ENCODE peak calls at places on chromosome 1, in four cellular contexts. One of them, this sample, is unnamed.

GRCh38 chr1:85495556-85495955 is 30.6 kb upstream of the DDAH1 start:
- DNase-seq in B cell: no peak
- DNase-seq in A549: peak
- DNase-seq in HFF-Myc: no peak
- DNase-seq in this sample: no peak

GRCh38 chr1:182366596-182366995 is 25.0 kb downstream of the GLUL start:
- DNase-seq in B cell: no peak
- DNase-seq in A549: no peak
- DNase-seq in HFF-Myc: no peak
- DNase-seq in this sample: no peak

GRCh38 chr1:17485280-17485679 is 45.8 kb upstream of the RCC2 start:
- DNase-seq in A549: peak
- DNase-seq in B cell: no peak
- DNase-seq in HFF-Myc: no peak
- DNase-seq in this sample: no peak

GRCh38 chr1:23524716-23525401 is 6.2 kb downstream of the E2F2 start:
- DNase-seq in HFF-Myc: no peak
- DNase-seq in B cell: peak
- DNase-seq in A549: no peak
- DNase-seq in this sample: no peak

GRCh38 chr1:162062542-162063015 is 6.9 kb upstream of the NOS1AP start:
- DNase-seq in A549: no peak
- DNase-seq in HFF-Myc: peak
- DNase-seq in B cell: no peak
- DNase-seq in this sample: no peak

GRCh38 chr1:43545686-43546387 is 15.2 kb downstream of the PTPRF start:
- DNase-seq in A549: peak
- DNase-seq in B cell: no peak
- DNase-seq in HFF-Myc: no peak
- DNase-seq in this sample: no peak

GRCh38 chr1:3019516-3020051 is 1.7 kb upstream of the ACTRT2 start:
- DNase-seq in B cell: no peak
- DNase-seq in HFF-Myc: no peak
- DNase-seq in A549: no peak
- DNase-seq in this sample: no peak

GRCh38 chr1:64701886-64702285 is 43.0 kb upstream of the RAVER2 start:
- DNase-seq in HFF-Myc: no peak
- DNase-seq in B cell: no peak
- DNase-seq in A549: no peak
- DNase-seq in this sample: no peak

GRCh38 chr1:86247553-86248279 is 91.1 kb upstream of the COL24A1 start:
- DNase-seq in B cell: no peak
- DNase-seq in A549: no peak
- DNase-seq in HFF-Myc: peak
- DNase-seq in this sample: no peak

GRCh38 chr1:190949932-190950331 is 472.3 kb upstream of the BRINP3 start:
- DNase-seq in HFF-Myc: no peak
- DNase-seq in B cell: no peak
- DNase-seq in A549: no peak
- DNase-seq in this sample: no peak

GRCh38 chr1:65198095-65198494 is 50.1 kb downstream of the AK4 start:
- DNase-seq in B cell: no peak
- DNase-seq in A549: no peak
- DNase-seq in HFF-Myc: no peak
- DNase-seq in this sample: no peak

GRCh38 chr1:48127735-48128685 is 94.5 kb upstream of the SLC5A9 start:
- DNase-seq in A549: no peak
- DNase-seq in HFF-Myc: no peak
- DNase-seq in B cell: no peak
- DNase-seq in this sample: no peak

GRCh38 chr1:226223786-226224244 is 351 bp downstream of the MIXL1 start:
- DNase-seq in A549: peak
- DNase-seq in HFF-Myc: no peak
- DNase-seq in B cell: peak
- DNase-seq in this sample: peak

GRCh38 chr1:58823481-58824010 is 39.7 kb upstream of the JUN start:
- DNase-seq in HFF-Myc: peak
- DNase-seq in B cell: no peak
- DNase-seq in A549: peak
- DNase-seq in this sample: no peak

GRCh38 chr1:230262867-230263572 is 163.1 kb downstream of the PGBD5 start:
- DNase-seq in A549: no peak
- DNase-seq in B cell: no peak
- DNase-seq in HFF-Myc: no peak
- DNase-seq in this sample: no peak

GRCh38 chr1:89523597-89524368 is 846 bp upstream of the LRRC8B start:
- DNase-seq in HFF-Myc: no peak
- DNase-seq in A549: peak
- DNase-seq in B cell: peak
- DNase-seq in this sample: peak

GRCh38 chr1:114037503-114037890 is 58.2 kb downstream of the OLFML3 start:
- DNase-seq in A549: no peak
- DNase-seq in HFF-Myc: no peak
- DNase-seq in B cell: no peak
- DNase-seq in this sample: no peak

GRCh38 chr1:234907585-234908457 is 220.8 kb downstream of the TOMM20 start:
- DNase-seq in A549: no peak
- DNase-seq in HFF-Myc: peak
- DNase-seq in B cell: no peak
- DNase-seq in this sample: no peak

GRCh38 chr1:225889743-225890142 is 797 bp upstream of the LEFTY1 start:
- DNase-seq in A549: no peak
- DNase-seq in HFF-Myc: no peak
- DNase-seq in B cell: no peak
- DNase-seq in this sample: no peak

GRCh38 chr1:51567653-51568052 is 48.6 kb upstream of the EPS15 start:
- DNase-seq in B cell: no peak
- DNase-seq in HFF-Myc: no peak
- DNase-seq in A549: no peak
- DNase-seq in this sample: no peak

GRCh38 chr1:29698033-29698432 is 461.7 kb downstream of the PTPRU start:
- DNase-seq in B cell: no peak
- DNase-seq in HFF-Myc: peak
- DNase-seq in A549: peak
- DNase-seq in this sample: no peak

GRCh38 chr1:192925609-192926008 is 116.8 kb downstream of the RGS2 start:
- DNase-seq in HFF-Myc: no peak
- DNase-seq in B cell: no peak
- DNase-seq in A549: no peak
- DNase-seq in this sample: no peak

GRCh38 chr1:64282353-64282752 is 78.9 kb downstream of the UBE2U start:
- DNase-seq in HFF-Myc: peak
- DNase-seq in B cell: no peak
- DNase-seq in A549: no peak
- DNase-seq in this sample: no peak

GRCh38 chr1:153277852-153278251 is 18.4 kb downstream of the LORICRIN start:
- DNase-seq in HFF-Myc: no peak
- DNase-seq in B cell: peak
- DNase-seq in A549: peak
- DNase-seq in this sample: peak

GRCh38 chr1:17765444-17766411 is 10.6 kb downstream of the ACTL8 start:
- DNase-seq in HFF-Myc: peak
- DNase-seq in A549: peak
- DNase-seq in B cell: no peak
- DNase-seq in this sample: no peak

GRCh38 chr1:247077234-247077633 is 1.4 kb downstream of the ZNF670 start:
- DNase-seq in B cell: no peak
- DNase-seq in A549: no peak
- DNase-seq in HFF-Myc: no peak
- DNase-seq in this sample: no peak

GRCh38 chr1:235073968-235074334 is 54.7 kb downstream of the TOMM20 start:
- DNase-seq in A549: no peak
- DNase-seq in HFF-Myc: no peak
- DNase-seq in B cell: no peak
- DNase-seq in this sample: no peak

GRCh38 chr1:19463204-19463803 is 22.0 kb downstream of the CAPZB start:
- DNase-seq in HFF-Myc: no peak
- DNase-seq in B cell: peak
- DNase-seq in A549: no peak
- DNase-seq in this sample: no peak

GRCh38 chr1:234909851-234910250 is 218.8 kb downstream of the TOMM20 start:
- DNase-seq in HFF-Myc: no peak
- DNase-seq in A549: no peak
- DNase-seq in B cell: no peak
- DNase-seq in this sample: no peak

GRCh38 chr1:178379807-178380206 is 117.0 kb downstream of the CLEC20A start:
- DNase-seq in HFF-Myc: no peak
- DNase-seq in A549: peak
- DNase-seq in B cell: no peak
- DNase-seq in this sample: no peak
- TF ChIP-seq CTCF in HFF-Myc: peak
- TF ChIP-seq CTCF in A549: no peak
- TF ChIP-seq CTCF in B cell: peak
- TF ChIP-seq CTCF in this sample: peak

GRCh38 chr1:233681285-233681684 is 67.4 kb downstream of the KCNK1 start:
- DNase-seq in A549: no peak
- DNase-seq in B cell: no peak
- DNase-seq in HFF-Myc: no peak
- DNase-seq in this sample: no peak

GRCh38 chr1:233677690-233678354 is 63.9 kb downstream of the KCNK1 start:
- DNase-seq in HFF-Myc: no peak
- DNase-seq in B cell: no peak
- DNase-seq in A549: no peak
- DNase-seq in this sample: no peak

GRCh38 chr1:233679598-233679997 is 65.7 kb downstream of the KCNK1 start:
- DNase-seq in B cell: no peak
- DNase-seq in HFF-Myc: no peak
- DNase-seq in A549: no peak
- DNase-seq in this sample: no peak

GRCh38 chr1:233679030-233679429 is 65.1 kb downstream of the KCNK1 start:
- DNase-seq in B cell: no peak
- DNase-seq in A549: no peak
- DNase-seq in HFF-Myc: no peak
- DNase-seq in this sample: no peak

DNA sequence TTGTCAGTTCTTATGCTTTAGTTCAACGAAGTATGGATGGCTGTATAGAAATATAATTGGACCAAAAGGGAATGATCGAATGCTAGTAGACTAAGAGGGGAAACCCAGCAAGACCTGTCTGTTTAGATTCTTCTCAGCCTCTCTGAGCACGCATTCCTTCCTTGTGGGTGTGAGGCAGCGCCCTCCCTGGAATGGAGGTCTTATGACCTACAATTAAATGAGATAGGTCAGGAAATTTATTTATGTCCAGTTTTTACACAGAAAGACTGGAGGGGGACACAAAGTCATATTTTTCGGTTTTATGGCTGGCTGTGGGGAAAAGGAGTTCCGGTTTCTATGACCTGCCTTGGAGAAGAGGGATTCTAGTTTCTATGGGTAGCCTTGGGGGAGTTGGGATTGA is 66.1 kb downstream of the KCNK1 start:
- DNase-seq in B cell: no peak
- DNase-seq in A549: no peak
- DNase-seq in HFF-Myc: no peak
- DNase-seq in this sample: no peak
- TF ChIP-seq CTCF in B cell: no peak
- TF ChIP-seq CTCF in A549: no peak
- TF ChIP-seq CTCF in HFF-Myc: no peak
- TF ChIP-seq CTCF in this sample: no peak

DNA sequence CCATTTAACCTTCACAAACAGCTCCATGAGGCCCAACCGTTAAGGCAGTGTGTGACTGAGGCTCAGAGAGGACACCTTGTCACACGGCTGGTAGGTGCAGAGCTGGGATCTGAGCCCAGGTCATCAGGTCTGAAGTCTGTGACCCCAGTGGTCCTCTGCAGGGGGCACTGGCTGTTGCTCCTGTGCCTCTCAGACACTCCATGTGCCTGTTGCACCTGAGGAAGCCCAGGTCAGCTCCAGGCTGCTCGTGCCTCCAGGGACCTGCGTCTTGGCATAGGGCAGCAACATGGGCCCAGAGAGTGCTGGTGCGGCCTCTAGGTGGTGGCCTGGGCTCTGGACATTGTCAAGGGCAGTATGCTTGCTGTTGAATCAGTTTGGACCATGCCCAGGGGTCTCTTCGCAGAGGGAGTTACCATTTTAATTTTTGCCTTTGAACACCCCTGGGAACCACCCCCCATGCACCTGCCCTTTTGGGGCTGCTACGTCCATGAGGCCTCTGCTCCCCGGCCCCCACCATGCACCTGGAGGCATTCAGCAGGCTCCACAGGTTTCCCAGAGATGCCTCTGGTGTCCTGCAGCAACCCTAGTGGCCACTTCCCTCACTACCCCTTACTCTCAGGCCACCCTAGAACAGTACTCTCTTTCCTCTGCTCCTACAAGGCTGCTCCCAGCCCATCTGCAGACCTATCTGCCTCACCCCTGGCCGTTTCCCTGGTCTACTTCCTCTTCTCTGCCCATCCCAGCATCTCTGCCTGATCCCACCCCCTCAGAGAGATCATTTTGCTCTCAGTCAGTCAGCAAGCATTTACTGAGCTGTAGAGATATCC is 25.2 kb upstream of the EPS8L3 start:
- DNase-seq in HFF-Myc: no peak
- DNase-seq in B cell: no peak
- DNase-seq in A549: peak
- DNase-seq in this sample: peak
- TF ChIP-seq CTCF in HFF-Myc: peak
- TF ChIP-seq CTCF in B cell: no peak
- TF ChIP-seq CTCF in A549: peak
- TF ChIP-seq CTCF in this sample: no peak

GRCh38 chr1:155017021-155017945 is 14.7 kb downstream of the ZBTB7B start:
- DNase-seq in HFF-Myc: peak
- DNase-seq in B cell: peak
- DNase-seq in A549: peak
- DNase-seq in this sample: peak
- TF ChIP-seq CTCF in HFF-Myc: peak
- TF ChIP-seq CTCF in B cell: peak
- TF ChIP-seq CTCF in A549: peak
- TF ChIP-seq CTCF in this sample: peak

DNA sequence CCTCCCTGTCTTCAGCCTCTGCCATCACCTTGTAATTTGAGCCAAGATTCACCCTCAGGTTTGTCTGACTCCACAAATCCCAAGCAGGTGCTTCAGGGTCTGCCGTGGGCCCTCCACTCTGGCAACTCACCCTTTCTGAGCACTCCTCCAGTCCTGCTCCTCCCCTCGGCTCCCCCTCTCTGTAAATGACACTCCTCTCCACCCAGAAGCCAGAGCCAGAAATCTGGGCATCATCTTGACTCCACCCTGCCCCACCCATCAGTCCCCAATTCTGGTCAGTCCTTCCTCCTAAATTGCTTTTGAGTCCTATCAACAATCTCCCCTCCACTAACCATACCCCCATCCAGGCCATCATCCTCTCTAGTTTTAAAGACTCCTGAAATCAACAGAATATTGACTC is 40.5 kb downstream of the RCSD1 start:
- DNase-seq in A549: no peak
- DNase-seq in B cell: no peak
- DNase-seq in HFF-Myc: no peak
- DNase-seq in this sample: no peak
- TF ChIP-seq CTCF in A549: no peak
- TF ChIP-seq CTCF in B cell: no peak
- TF ChIP-seq CTCF in HFF-Myc: no peak
- TF ChIP-seq CTCF in this sample: no peak

GRCh38 chr1:83593073-83593472 is 405.9 kb downstream of the TTLL7 start:
- DNase-seq in B cell: no peak
- DNase-seq in A549: no peak
- DNase-seq in HFF-Myc: no peak
- DNase-seq in this sample: no peak
- TF ChIP-seq CTCF in B cell: no peak
- TF ChIP-seq CTCF in A549: no peak
- TF ChIP-seq CTCF in HFF-Myc: no peak
- TF ChIP-seq CTCF in this sample: no peak

GRCh38 chr1:32400876-32401631 is 6.8 kb upstream of the BSDC1 start:
- DNase-seq in HFF-Myc: peak
- DNase-seq in B cell: peak
- DNase-seq in A549: peak
- DNase-seq in this sample: peak
- TF ChIP-seq CTCF in HFF-Myc: peak
- TF ChIP-seq CTCF in B cell: peak
- TF ChIP-seq CTCF in A549: peak
- TF ChIP-seq CTCF in this sample: peak